ENCODE peak calls at places on chromosomes 5 and 9, in eight cellular contexts. J, L, C, A, P, K, T and I are unnamed samples.
A peak's percentile ranks its signal among the peaks of the same experiment; 100 is the strongest.

GRCh38 chr9:130780415-130780814 is 54.6 kb upstream of the ABL1 start:
- ATAC-seq in J (no peak), L (peak; percentile 37), C (peak; percentile 29), A (no peak), P (no peak), K (no peak), T (peak; percentile 17), I (no peak)

GRCh38 chr5:68375540-68375939 is 160.0 kb downstream of the PIK3R1 start:
- ATAC-seq in J (no peak), L (no peak), C (no peak), A (no peak), P (no peak), K (no peak), T (no peak), I (no peak)

GRCh38 chr5:62431735-62432617 is 19.4 kb downstream of the IPO11 start:
- ATAC-seq in J (peak; percentile 25), L (peak; percentile 27), C (no peak), A (no peak), P (no peak), K (no peak), T (peak; percentile 82), I (no peak)

GRCh38 chr5:988316-988715 is 20.3 kb upstream of the NKD2 start:
- ATAC-seq in J (no peak), L (no peak), C (no peak), A (no peak), P (no peak), K (no peak), T (no peak), I (no peak)

GRCh38 chr9:129761293-129761900 is 8.6 kb upstream of the PTGES start:
- ATAC-seq in J (no peak), L (peak; percentile 61), C (peak; percentile 7), A (no peak), P (no peak), K (no peak), T (peak; percentile 47), I (peak; percentile 6)

GRCh38 chr5:128669803-128670202 is 131.8 kb upstream of the FBN2 start:
- ATAC-seq in J (peak; percentile 45), L (no peak), C (no peak), A (no peak), P (no peak), K (no peak), T (peak; percentile 54), I (peak; percentile 24)

GRCh38 chr9:7117676-7118561 is 360.1 kb downstream of the KDM4C start:
- ATAC-seq in J (peak; percentile 17), L (no peak), C (no peak), A (no peak), P (no peak), K (no peak), T (no peak), I (peak; percentile 52)

GRCh38 chr9:133572821-133573361 is 36.3 kb downstream of the FAM163B start:
- ATAC-seq in J (peak; percentile 21), L (peak; percentile 26), C (no peak), A (no peak), P (no peak), K (no peak), T (peak; percentile 50), I (no peak)

GRCh38 chr9:93869863-93870262 is 85.3 kb downstream of the BARX1 start:
- ATAC-seq in J (no peak), L (no peak), C (no peak), A (no peak), P (no peak), K (no peak), T (no peak), I (no peak)

GRCh38 chr5:154701181-154701580 is 54.0 kb upstream of the LARP1 start:
- ATAC-seq in J (no peak), L (no peak), C (no peak), A (no peak), P (no peak), K (peak; percentile 21), T (no peak), I (no peak)

GRCh38 chr9:3746296-3747275 is 220.8 kb upstream of the RFX3 start:
- ATAC-seq in J (peak; percentile 99), L (peak; percentile 81), C (peak; percentile 97), A (no peak), P (no peak), K (peak; percentile 93), T (peak; percentile 60), I (peak; percentile 98)

GRCh38 chr9:129415031-129415953 is 205.6 kb downstream of the C9orf50 start:
- ATAC-seq in J (no peak), L (peak; percentile 3), C (no peak), A (no peak), P (no peak), K (no peak), T (no peak), I (no peak)

GRCh38 chr9:86721843-86722705 is 225.2 kb downstream of the GAS1 start:
- ATAC-seq in J (peak; percentile 96), L (no peak), C (peak; percentile 70), A (no peak), P (no peak), K (no peak), T (peak; percentile 66), I (peak; percentile 44)

GRCh38 chr5:171668097-171668412 is 117.6 kb upstream of the SMIM23 start:
- ATAC-seq in J (no peak), L (no peak), C (no peak), A (no peak), P (no peak), K (peak; percentile 53), T (no peak), I (no peak)

GRCh38 chr9:98101868-98102273 is 17.2 kb downstream of the TRIM14 start:
- ATAC-seq in J (no peak), L (no peak), C (no peak), A (peak; percentile 98), P (peak; percentile 96), K (no peak), T (peak; percentile 81), I (peak; percentile 42)

GRCh38 chr9:127534931-127535330 is 77.1 kb upstream of the STXBP1 start:
- ATAC-seq in J (peak; percentile 56), L (no peak), C (no peak), A (no peak), P (no peak), K (no peak), T (no peak), I (peak; percentile 26)

GRCh38 chr9:68978501-68978900 is 35.4 kb downstream of the PRKACG start:
- ATAC-seq in J (no peak), L (no peak), C (no peak), A (no peak), P (no peak), K (no peak), T (no peak), I (no peak)

GRCh38 chr5:125700380-125700856 is 722.8 kb upstream of the GRAMD2B start:
- ATAC-seq in J (no peak), L (peak; percentile 85), C (no peak), A (no peak), P (no peak), K (no peak), T (peak; percentile 79), I (peak; percentile 61)

GRCh38 chr5:111254613-111255012 is 30.4 kb downstream of the CAMK4 start:
- ATAC-seq in J (no peak), L (no peak), C (no peak), A (peak; percentile 73), P (peak; percentile 94), K (no peak), T (no peak), I (no peak)

GRCh38 chr9:125544988-125545651 is 161.9 kb downstream of the MAPKAP1 start:
- ATAC-seq in J (no peak), L (no peak), C (peak; percentile 38), A (no peak), P (no peak), K (no peak), T (peak; percentile 53), I (peak; percentile 39)

GRCh38 chr5:71600783-71601182 is 13.6 kb downstream of the MCCC2 start:
- ATAC-seq in J (no peak), L (peak; percentile 10), C (no peak), A (no peak), P (no peak), K (no peak), T (no peak), I (no peak)

GRCh38 chr5:41194339-41194738 is 19.0 kb downstream of the C6 start:
- ATAC-seq in J (no peak), L (no peak), C (no peak), A (no peak), P (no peak), K (no peak), T (no peak), I (no peak)

GRCh38 chr5:16673241-16673998 is 56.6 kb upstream of the RETREG1 start:
- ATAC-seq in J (no peak), L (no peak), C (no peak), A (no peak), P (peak; percentile 72), K (no peak), T (no peak), I (no peak)